ENCODE peak calls at places on chromosomes 7 and 10, in ten cellular contexts. Q is HCT116, T is H1, N is sigmoid colon, S is prostate gland, O is HepG2, P is suprapubic skin, M is Panc1, C is K562, Y is GM23338. K is an unnamed sample.

GRCh38 chr10:93599335-93599734 is 1.7 kb downstream of the RBP4 start:
- DNase-seq in Q (no peak), T (no peak), N (no peak), S (no peak), O (no peak), P (peak; percentile 13), M (no peak), C (no peak), Y (no peak), K (no peak)

GRCh38 chr7:90594791-90595317 is 1.3 kb upstream of the CDK14 start:
- DNase-seq in Q (no peak), T (peak; percentile 63), N (peak; percentile 77), S (no peak), O (no peak), P (no peak), M (no peak), C (no peak), Y (peak; percentile 84), K (peak; percentile 100)

GRCh38 chr10:58044072-58044471 is 223.6 kb downstream of the IPMK start:
- DNase-seq in Q (no peak), T (no peak), N (no peak), S (no peak), O (no peak), P (no peak), M (no peak), C (no peak), Y (no peak), K (no peak)

GRCh38 chr7:149833495-149834130 is 4.6 kb upstream of the ZNF862 start:
- DNase-seq in Q (no peak), T (no peak), N (peak; percentile 42), S (no peak), O (no peak), P (no peak), M (no peak), C (no peak), Y (no peak), K (no peak)

GRCh38 chr10:73623056-73623455 is 18.2 kb downstream of the MYOZ1 start:
- DNase-seq in Q (no peak), T (no peak), N (peak; percentile 14), S (no peak), O (no peak), P (no peak), M (no peak), C (no peak), Y (no peak), K (no peak)

GRCh38 chr7:47956220-47956619 is 8.0 kb upstream of the PKD1L1 start:
- DNase-seq in Q (no peak), T (no peak), N (no peak), S (no peak), O (no peak), P (no peak), M (no peak), C (no peak), Y (no peak), K (no peak)

GRCh38 chr7:129343099-129343700 is 91.0 kb upstream of the STRIP2 start:
- DNase-seq in Q (peak; percentile 37), T (no peak), N (no peak), S (peak; percentile 20), O (peak; percentile 19), P (no peak), M (peak; percentile 58), C (peak; percentile 56), Y (peak; percentile 30), K (peak; percentile 45)

GRCh38 chr7:104161244-104161643 is 46.6 kb downstream of the ORC5 start:
- DNase-seq in Q (no peak), T (no peak), N (no peak), S (no peak), O (no peak), P (no peak), M (no peak), C (no peak), Y (no peak), K (no peak)

GRCh38 chr10:49605939-49606509 is 4.1 kb upstream of the SLC18A3 start:
- DNase-seq in Q (no peak), T (no peak), N (no peak), S (no peak), O (no peak), P (peak; percentile 65), M (no peak), C (no peak), Y (no peak), K (no peak)

GRCh38 chr10:110571093-110571743 is 3.7 kb downstream of the SMC3 start:
- DNase-seq in Q (no peak), T (no peak), N (no peak), S (no peak), O (no peak), P (no peak), M (no peak), C (no peak), Y (no peak), K (no peak)

GRCh38 chr7:34759477-34760125 is 101.6 kb downstream of the NPSR1 start:
- DNase-seq in Q (peak; percentile 48), T (no peak), N (no peak), S (no peak), O (peak; percentile 61), P (no peak), M (peak; percentile 53), C (peak; percentile 34), Y (peak; percentile 81), K (peak; percentile 12)

GRCh38 chr7:134701272-134701671 is 54.6 kb downstream of the BPGM start:
- DNase-seq in Q (no peak), T (no peak), N (no peak), S (no peak), O (peak; percentile 48), P (no peak), M (no peak), C (peak; percentile 46), Y (peak; percentile 74), K (no peak)

DNA sequence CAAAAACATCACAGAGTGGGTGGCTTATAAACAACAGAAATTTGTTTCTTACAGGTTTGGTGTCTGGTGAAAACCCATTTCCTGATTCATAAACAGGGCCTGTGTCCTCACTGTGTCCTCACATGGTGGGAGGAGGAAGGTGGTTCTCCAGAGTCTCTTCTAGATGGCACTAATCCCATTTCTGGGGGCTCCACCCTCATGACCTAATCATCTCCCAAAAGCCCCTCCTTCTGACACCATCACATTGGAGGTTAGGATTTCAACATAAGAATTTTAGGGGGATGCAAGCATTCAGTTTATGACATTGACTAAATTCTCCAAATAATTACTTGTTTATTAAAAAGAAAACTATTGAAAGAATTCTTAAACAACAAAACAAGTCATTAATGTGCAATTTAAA is 116.0 kb downstream of the CHN2 start:
- DNase-seq in Q (no peak), T (no peak), N (no peak), S (no peak), O (no peak), P (no peak), M (no peak), C (no peak), Y (no peak), K (no peak)
- TF ChIP-seq POLR2AphosphoS5 in Q (no peak), T (no peak), N (no peak), S (no peak), O (no peak), P (no peak), M (no peak), C (no peak), Y (no peak), K (no peak)

GRCh38 chr7:1512781-1513656 is 8.8 kb upstream of the INTS1 start:
- DNase-seq in Q (peak; percentile 77), T (no peak), N (peak; percentile 78), S (no peak), O (no peak), P (no peak), M (no peak), C (no peak), Y (no peak), K (no peak)

GRCh38 chr7:1514407-1514806 is 10.2 kb upstream of the INTS1 start:
- DNase-seq in Q (no peak), T (no peak), N (no peak), S (no peak), O (no peak), P (no peak), M (no peak), C (no peak), Y (no peak), K (no peak)

GRCh38 chr7:1514993-1515392 is 10.8 kb upstream of the INTS1 start:
- DNase-seq in Q (no peak), T (no peak), N (no peak), S (no peak), O (no peak), P (no peak), M (no peak), C (no peak), Y (no peak), K (no peak)

GRCh38 chr7:1511829-1512422 is 7.7 kb upstream of the INTS1 start:
- DNase-seq in Q (no peak), T (no peak), N (no peak), S (no peak), O (no peak), P (no peak), M (no peak), C (no peak), Y (no peak), K (no peak)

GRCh38 chr7:1513657-1514095 is 9.5 kb upstream of the INTS1 start:
- DNase-seq in Q (no peak), T (no peak), N (no peak), S (no peak), O (no peak), P (no peak), M (no peak), C (no peak), Y (no peak), K (no peak)
- H3K4me3 ChIP-seq in Q (peak overlapping the region; percentile 33), T (no peak overlapping the region), N (no peak overlapping the region), S (no peak overlapping the region), O (no peak overlapping the region), P (peak overlapping the region; percentile 4), M (peak overlapping the region; percentile 13), C (no peak overlapping the region), Y (no peak overlapping the region), K (no peak overlapping the region)

DNA sequence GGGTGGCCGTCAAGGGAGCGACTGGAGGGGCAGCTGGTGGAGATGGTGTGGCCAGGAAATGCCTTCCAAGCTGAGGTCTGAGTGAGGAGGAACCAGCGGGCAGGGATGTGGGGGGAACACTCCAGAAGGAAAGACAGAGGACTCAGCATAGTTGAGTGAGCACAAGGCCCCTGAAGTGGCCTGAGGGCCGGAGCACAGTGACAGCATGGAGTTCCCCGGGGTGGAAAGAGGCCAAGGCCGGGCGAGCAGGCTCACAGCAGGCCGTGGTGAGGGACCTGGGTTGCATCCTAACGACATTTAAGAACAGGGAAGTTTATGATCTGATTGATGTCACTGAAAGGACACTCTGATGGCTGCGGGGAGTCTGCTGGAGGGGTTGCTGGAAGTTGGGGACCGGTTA is 48.0 kb downstream of the HTRA1 start:
- DNase-seq in Q (no peak), T (no peak), N (no peak), S (no peak), O (no peak), P (no peak), M (no peak), C (no peak), Y (no peak), K (no peak)
- H3K27ac ChIP-seq in Q (no peak overlapping the region), T (no peak overlapping the region), N (no peak overlapping the region), S (no peak overlapping the region), O (no peak overlapping the region), P (no peak overlapping the region), M (no peak overlapping the region), C (no peak overlapping the region), Y (no peak overlapping the region), K (no peak overlapping the region)

DNA sequence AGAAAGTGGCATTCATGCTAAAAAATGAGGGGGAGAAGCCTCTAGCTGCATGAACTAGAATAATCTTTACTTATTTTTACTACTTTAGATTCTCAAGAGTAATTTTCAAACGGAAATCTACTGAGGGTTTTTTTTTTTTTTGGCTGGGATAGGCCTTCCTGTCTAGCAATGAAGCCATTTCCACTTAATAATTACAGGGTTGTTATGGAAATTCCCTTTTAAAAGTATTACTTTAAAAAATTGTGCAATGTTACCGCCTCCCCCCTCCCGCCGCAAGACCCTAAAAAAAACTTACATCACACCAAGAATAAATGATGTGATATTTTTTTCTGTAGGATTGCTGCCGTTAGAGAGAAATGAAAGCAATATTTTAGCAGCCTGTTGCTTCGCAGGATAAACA is 32.5 kb downstream of the ARL4A start:
- DNase-seq in Q (no peak), T (no peak), N (no peak), S (no peak), O (no peak), P (no peak), M (no peak), C (no peak), Y (no peak), K (peak; percentile 76)
- TF ChIP-seq POLR2AphosphoS5 in Q (no peak), T (no peak), N (peak; percentile 13), S (no peak), O (no peak), P (no peak), M (no peak), C (no peak), Y (no peak), K (no peak)